ENCODE peak calls at places on chromosome 15, in nine cellular contexts. J, K, L, R, U, M, D, Z and T are unnamed samples.

GRCh38 chr15:45149060-45149459 is 19.3 kb downstream of the DUOX1 start:
- DNase-seq in J (no peak), K (no peak), L (no peak), R (no peak), U (no peak), M (no peak), D (no peak), Z (no peak), T (no peak)

GRCh38 chr15:69896606-69897005 is 201.1 kb downstream of the TLE3 start:
- DNase-seq in J (no peak), K (peak; percentile 15), L (no peak), R (no peak), U (no peak), M (no peak), D (no peak), Z (no peak), T (no peak)

GRCh38 chr15:72426753-72427152 is 28.6 kb downstream of the TMEM202 start:
- DNase-seq in J (no peak), K (no peak), L (no peak), R (no peak), U (no peak), M (no peak), D (no peak), Z (no peak), T (no peak)

GRCh38 chr15:101204744-101205535 is 46.9 kb downstream of the CHSY1 start:
- DNase-seq in J (no peak), K (peak; percentile 57), L (no peak), R (no peak), U (no peak), M (no peak), D (no peak), Z (no peak), T (peak; percentile 82)

GRCh38 chr15:64751464-64751863 is 23.9 kb downstream of the RBPMS2 start:
- DNase-seq in J (no peak), K (no peak), L (no peak), R (no peak), U (no peak), M (no peak), D (no peak), Z (no peak), T (no peak)

GRCh38 chr15:62494144-62494543 is 329.1 kb upstream of the C2CD4B start:
- DNase-seq in J (no peak), K (no peak), L (no peak), R (no peak), U (no peak), M (no peak), D (no peak), Z (no peak), T (no peak)

GRCh38 chr15:92877000-92877399 is 23.1 kb upstream of the CHD2 start:
- DNase-seq in J (no peak), K (no peak), L (no peak), R (no peak), U (no peak), M (peak; percentile 55), D (no peak), Z (no peak), T (no peak)

GRCh38 chr15:78951841-78952238 is 7.0 kb upstream of the CTSH start:
- DNase-seq in J (peak; percentile 28), K (peak; percentile 61), L (peak; percentile 20), R (no peak), U (no peak), M (peak; percentile 64), D (no peak), Z (no peak), T (no peak)

GRCh38 chr15:57890351-57890750 is 175.2 kb downstream of the ALDH1A2 start:
- DNase-seq in J (no peak), K (peak; percentile 5), L (no peak), R (no peak), U (no peak), M (no peak), D (no peak), Z (no peak), T (no peak)

GRCh38 chr15:77160562-77161481 is 89.9 kb upstream of the TSPAN3 start:
- DNase-seq in J (no peak), K (peak; percentile 46), L (peak; percentile 79), R (no peak), U (no peak), M (peak; percentile 39), D (no peak), Z (no peak), T (no peak)